ENCODE peak calls at places on chromosomes 3 and 15, in eight cellular contexts. D, N, S, E, P, I, A and Q are unnamed samples.

GRCh38 chr15:100168787-100169186 is 173.0 kb downstream of the ADAMTS17 start:
- DNase-seq in D (no peak), N (no peak), S (no peak), E (no peak), P (no peak), I (no peak), A (no peak), Q (no peak)

GRCh38 chr3:151290673-151291072 is 12.3 kb upstream of the P2RY14 start:
- DNase-seq in D (peak; percentile 66), N (no peak), S (no peak), E (no peak), P (no peak), I (no peak), A (peak; percentile 29), Q (no peak)

GRCh38 chr15:31080618-31081017 is 20.9 kb downstream of the TRPM1 start:
- DNase-seq in D (no peak), N (no peak), S (peak; percentile 88), E (peak; percentile 19), P (no peak), I (peak; percentile 91), A (peak; percentile 15), Q (no peak)

GRCh38 chr15:82105458-82106205 is 59.8 kb upstream of the MEX3B start:
- DNase-seq in D (peak; percentile 78), N (no peak), S (no peak), E (no peak), P (no peak), I (no peak), A (no peak), Q (no peak)

GRCh38 chr15:87570186-87570585 is 686.4 kb downstream of the NTRK3 start:
- DNase-seq in D (no peak), N (no peak), S (no peak), E (no peak), P (no peak), I (no peak), A (no peak), Q (no peak)

GRCh38 chr3:73258057-73258456 is 196.6 kb downstream of the EBLN2 start:
- DNase-seq in D (no peak), N (no peak), S (no peak), E (no peak), P (no peak), I (no peak), A (no peak), Q (no peak)

GRCh38 chr3:77513541-77513940 is 473.6 kb downstream of the ROBO2 start:
- DNase-seq in D (no peak), N (no peak), S (no peak), E (no peak), P (no peak), I (no peak), A (no peak), Q (no peak)

GRCh38 chr15:40252438-40253178 is 13.7 kb downstream of the PAK6 start:
- DNase-seq in D (no peak), N (no peak), S (peak; percentile 69), E (no peak), P (no peak), I (peak; percentile 76), A (peak; percentile 42), Q (no peak)

GRCh38 chr3:167493240-167493639 is 19.4 kb upstream of the SERPINI2 start:
- DNase-seq in D (no peak), N (no peak), S (no peak), E (no peak), P (no peak), I (peak; percentile 65), A (peak; percentile 36), Q (no peak)

GRCh38 chr15:66387176-66388056 is 704 bp downstream of the MAP2K1 start:
- DNase-seq in D (peak; percentile 83), N (peak; percentile 83), S (peak; percentile 85), E (peak; percentile 37), P (peak; percentile 29), I (peak; percentile 72), A (no peak), Q (peak; percentile 32)

GRCh38 chr15:61030451-61030850 is 198.7 kb downstream of the RORA start:
- DNase-seq in D (peak; percentile 17), N (no peak), S (no peak), E (no peak), P (no peak), I (no peak), A (no peak), Q (no peak)

GRCh38 chr3:72862314-72863090 is 14.3 kb upstream of the SHQ1 start:
- DNase-seq in D (no peak), N (no peak), S (no peak), E (no peak), P (no peak), I (no peak), A (no peak), Q (no peak)

GRCh38 chr3:189393598-189393997 is 221.8 kb downstream of the TPRG1 start:
- DNase-seq in D (no peak), N (no peak), S (no peak), E (no peak), P (no peak), I (no peak), A (peak; percentile 2), Q (no peak)

GRCh38 chr15:42159381-42160015 is 3.1 kb upstream of the PLA2G4F start:
- DNase-seq in D (no peak), N (no peak), S (peak; percentile 87), E (no peak), P (no peak), I (no peak), A (no peak), Q (no peak)

GRCh38 chr3:184796954-184797353 is 15.0 kb upstream of the VPS8 start:
- DNase-seq in D (no peak), N (no peak), S (no peak), E (no peak), P (no peak), I (no peak), A (no peak), Q (no peak)

GRCh38 chr3:184796551-184796950 is 15.4 kb upstream of the VPS8 start:
- DNase-seq in D (no peak), N (no peak), S (no peak), E (no peak), P (no peak), I (no peak), A (no peak), Q (no peak)

GRCh38 chr3:184795493-184796198 is 16.3 kb upstream of the VPS8 start:
- DNase-seq in D (no peak), N (no peak), S (no peak), E (no peak), P (no peak), I (no peak), A (no peak), Q (no peak)

GRCh38 chr3:184800349-184800748 is 11.6 kb upstream of the VPS8 start:
- DNase-seq in D (no peak), N (no peak), S (no peak), E (no peak), P (no peak), I (no peak), A (no peak), Q (no peak)

DNA sequence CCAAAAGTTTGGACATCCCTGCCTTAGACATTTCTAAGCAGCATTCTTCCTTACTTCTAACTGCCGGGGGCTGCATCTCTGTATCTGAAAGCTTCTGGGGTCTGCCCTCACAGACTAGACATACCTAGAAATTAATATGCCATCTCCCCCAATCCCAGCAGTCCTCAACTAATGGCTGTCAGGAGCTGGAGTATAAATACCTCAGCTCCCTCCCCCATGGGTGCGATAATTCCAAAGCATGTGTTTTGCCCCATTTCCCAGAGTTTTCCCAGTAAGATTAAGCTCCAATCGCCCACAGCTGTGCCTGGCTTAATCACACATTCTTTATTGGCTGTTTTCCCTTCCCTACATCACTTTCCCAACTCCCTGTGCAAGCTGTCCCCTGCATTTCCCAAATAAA is 13.8 kb upstream of the VPS8 start:
- DNase-seq in D (no peak), N (no peak), S (no peak), E (no peak), P (no peak), I (no peak), A (no peak), Q (no peak)
- H3K27ac ChIP-seq in D (no peak overlapping the region), N (no peak overlapping the region), S (no peak overlapping the region), E (no peak overlapping the region), P (no peak overlapping the region), I (no peak overlapping the region), A (no peak overlapping the region), Q (no peak overlapping the region)

GRCh38 chr3:98787181-98787580 is 24.0 kb downstream of the ST3GAL6 start:
- DNase-seq in D (no peak), N (no peak), S (no peak), E (no peak), P (no peak), I (no peak), A (no peak), Q (no peak)
- H3K27ac ChIP-seq in D (no peak overlapping the region), N (no peak overlapping the region), S (no peak overlapping the region), E (no peak overlapping the region), P (no peak overlapping the region), I (no peak overlapping the region), A (no peak overlapping the region), Q (no peak overlapping the region)

DNA sequence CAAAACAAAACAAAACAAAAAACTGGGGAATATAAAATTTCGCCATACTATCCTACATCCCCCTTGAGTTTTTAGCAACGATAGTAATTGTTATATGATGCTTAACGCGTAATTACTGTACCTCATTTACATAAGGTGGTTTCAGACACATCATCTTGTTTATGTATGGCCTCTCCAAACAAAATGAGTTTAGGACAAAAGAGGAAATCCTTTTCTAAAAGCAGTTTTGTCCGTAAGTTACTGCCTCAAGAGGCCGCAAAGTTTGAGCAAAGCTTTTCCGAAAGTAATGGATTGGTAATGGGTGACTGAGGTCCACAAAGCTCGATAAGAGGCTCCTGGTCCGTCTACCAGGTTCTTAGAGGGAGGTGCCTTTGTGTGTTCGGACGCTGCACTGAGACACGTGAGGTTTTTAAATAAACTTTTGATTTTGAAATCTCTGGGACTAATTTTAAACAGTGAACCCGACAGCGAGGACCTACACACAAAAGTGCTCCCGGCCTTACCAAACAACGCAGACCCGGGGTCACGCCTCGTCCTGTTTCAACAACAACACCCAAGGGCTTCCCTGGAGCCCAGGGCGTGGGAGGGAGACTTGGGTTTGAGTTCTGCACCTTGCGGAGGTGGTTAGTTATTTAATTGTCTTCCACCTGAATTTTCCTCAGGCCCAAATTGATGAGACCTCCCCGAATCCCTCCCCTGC is 505 bp upstream of the C15orf61 start:
- DNase-seq in D (peak; percentile 7), N (no peak), S (no peak), E (no peak), P (no peak), I (no peak), A (no peak), Q (peak; percentile 49)
- H3K27ac ChIP-seq in D (peak overlapping the region; percentile 52), N (peak overlapping the region; percentile 70), S (peak overlapping the region; percentile 94), E (peak overlapping the region; percentile 93), P (peak overlapping the region; percentile 72), I (no peak overlapping the region), A (peak overlapping the region; percentile 99), Q (peak overlapping the region; percentile 82)

DNA sequence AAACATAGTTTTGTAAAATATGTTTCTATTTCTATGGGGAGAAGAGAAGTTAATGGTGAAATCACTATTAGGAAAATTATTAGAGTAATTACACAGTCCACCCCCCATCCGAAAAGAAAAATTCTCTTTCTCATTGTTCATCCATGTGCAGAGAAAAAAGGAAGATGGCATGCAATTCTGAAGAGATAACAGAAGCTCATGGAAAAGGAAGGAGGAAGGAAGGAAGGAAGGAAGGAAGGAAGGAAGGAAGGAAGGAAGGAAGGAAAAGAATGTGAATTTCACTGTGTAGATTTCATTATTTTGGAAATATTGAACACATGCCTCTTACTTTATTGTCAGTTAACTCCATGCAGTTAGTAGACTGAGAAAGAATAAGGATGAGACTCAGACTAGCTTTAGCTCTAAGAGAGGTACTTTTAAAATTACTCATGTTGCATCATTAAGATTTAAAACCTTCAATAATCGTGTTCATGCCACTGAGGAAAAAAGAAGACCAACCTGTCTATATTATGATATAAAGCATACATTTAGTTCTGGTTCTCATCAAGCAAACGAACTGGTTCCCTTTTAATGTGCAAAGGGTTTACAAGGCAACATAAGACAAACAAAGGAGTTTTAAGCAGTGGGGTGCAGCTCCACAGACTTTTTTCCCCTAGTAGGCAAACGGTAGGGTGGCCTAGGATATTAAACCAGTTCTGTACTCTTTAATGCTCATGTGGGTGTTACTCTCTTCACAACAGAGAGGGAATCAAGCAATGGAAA is 379.6 kb downstream of the FOXP1 start:
- DNase-seq in D (no peak), N (no peak), S (no peak), E (no peak), P (no peak), I (no peak), A (no peak), Q (no peak)
- H3K27ac ChIP-seq in D (no peak overlapping the region), N (no peak overlapping the region), S (no peak overlapping the region), E (no peak overlapping the region), P (no peak overlapping the region), I (no peak overlapping the region), A (no peak overlapping the region), Q (no peak overlapping the region)